ENCODE peak calls at places on chromosome 21, in ten cellular contexts. One of them, this sample, is unnamed.

GRCh38 chr21:18275740-18276139 is 31.1 kb downstream of the CHODL start:
- DNase-seq in HepG2: no peak
- DNase-seq in HL-60: no peak
- DNase-seq in lower leg skin: no peak
- DNase-seq in dorsolateral prefrontal cortex: no peak
- DNase-seq in body of pancreas: no peak
- DNase-seq in AG10803: no peak
- DNase-seq in PC-3: no peak
- DNase-seq in fibroblast of mammary gland: no peak
- DNase-seq in astrocyte of the spinal cord: no peak
- DNase-seq in this sample: no peak

GRCh38 chr21:28436286-28436932 is 556.3 kb downstream of the LTN1 start:
- DNase-seq in body of pancreas: no peak
- DNase-seq in lower leg skin: no peak
- DNase-seq in HepG2: no peak
- DNase-seq in HL-60: no peak
- DNase-seq in fibroblast of mammary gland: peak
- DNase-seq in AG10803: no peak
- DNase-seq in dorsolateral prefrontal cortex: no peak
- DNase-seq in astrocyte of the spinal cord: peak
- DNase-seq in PC-3: peak
- DNase-seq in this sample: peak

GRCh38 chr21:28228624-28228995 is 764.1 kb downstream of the LTN1 start:
- DNase-seq in lower leg skin: no peak
- DNase-seq in fibroblast of mammary gland: no peak
- DNase-seq in body of pancreas: no peak
- DNase-seq in AG10803: no peak
- DNase-seq in dorsolateral prefrontal cortex: no peak
- DNase-seq in HepG2: no peak
- DNase-seq in PC-3: no peak
- DNase-seq in HL-60: no peak
- DNase-seq in astrocyte of the spinal cord: no peak
- DNase-seq in this sample: no peak

GRCh38 chr21:14071902-14072734 is 138.6 kb downstream of the LIPI start:
- DNase-seq in AG10803: no peak
- DNase-seq in HepG2: no peak
- DNase-seq in PC-3: no peak
- DNase-seq in astrocyte of the spinal cord: no peak
- DNase-seq in HL-60: no peak
- DNase-seq in lower leg skin: no peak
- DNase-seq in fibroblast of mammary gland: no peak
- DNase-seq in dorsolateral prefrontal cortex: no peak
- DNase-seq in body of pancreas: no peak
- DNase-seq in this sample: no peak

GRCh38 chr21:26554365-26554764 is 18.7 kb downstream of the CYYR1 start:
- DNase-seq in dorsolateral prefrontal cortex: no peak
- DNase-seq in PC-3: no peak
- DNase-seq in body of pancreas: peak
- DNase-seq in fibroblast of mammary gland: no peak
- DNase-seq in HL-60: no peak
- DNase-seq in astrocyte of the spinal cord: no peak
- DNase-seq in lower leg skin: no peak
- DNase-seq in HepG2: no peak
- DNase-seq in AG10803: no peak
- DNase-seq in this sample: no peak

GRCh38 chr21:29196021-29196663 is 65.7 kb downstream of the MAP3K7CL start:
- DNase-seq in PC-3: peak
- DNase-seq in fibroblast of mammary gland: peak
- DNase-seq in AG10803: peak
- DNase-seq in HepG2: peak
- DNase-seq in HL-60: peak
- DNase-seq in astrocyte of the spinal cord: peak
- DNase-seq in body of pancreas: peak
- DNase-seq in lower leg skin: peak
- DNase-seq in dorsolateral prefrontal cortex: no peak
- DNase-seq in this sample: peak

GRCh38 chr21:17537299-17537698 is 24.5 kb downstream of the CXADR start:
- DNase-seq in HL-60: no peak
- DNase-seq in HepG2: no peak
- DNase-seq in PC-3: peak
- DNase-seq in AG10803: no peak
- DNase-seq in dorsolateral prefrontal cortex: no peak
- DNase-seq in astrocyte of the spinal cord: no peak
- DNase-seq in body of pancreas: no peak
- DNase-seq in fibroblast of mammary gland: no peak
- DNase-seq in lower leg skin: no peak
- DNase-seq in this sample: no peak

GRCh38 chr21:28540514-28540913 is 452.2 kb downstream of the LTN1 start:
- DNase-seq in body of pancreas: no peak
- DNase-seq in fibroblast of mammary gland: peak
- DNase-seq in PC-3: peak
- DNase-seq in lower leg skin: no peak
- DNase-seq in dorsolateral prefrontal cortex: no peak
- DNase-seq in HepG2: no peak
- DNase-seq in HL-60: no peak
- DNase-seq in AG10803: peak
- DNase-seq in astrocyte of the spinal cord: peak
- DNase-seq in this sample: no peak

GRCh38 chr21:33099131-33099530 is 29.2 kb downstream of the OLIG1 start:
- DNase-seq in HepG2: no peak
- DNase-seq in lower leg skin: no peak
- DNase-seq in PC-3: no peak
- DNase-seq in astrocyte of the spinal cord: no peak
- DNase-seq in HL-60: no peak
- DNase-seq in fibroblast of mammary gland: no peak
- DNase-seq in AG10803: no peak
- DNase-seq in body of pancreas: no peak
- DNase-seq in dorsolateral prefrontal cortex: no peak
- DNase-seq in this sample: no peak

GRCh38 chr21:37098756-37099155 is 25.7 kb downstream of the TTC3 start:
- DNase-seq in dorsolateral prefrontal cortex: no peak
- DNase-seq in lower leg skin: no peak
- DNase-seq in fibroblast of mammary gland: no peak
- DNase-seq in HL-60: no peak
- DNase-seq in body of pancreas: no peak
- DNase-seq in PC-3: no peak
- DNase-seq in astrocyte of the spinal cord: no peak
- DNase-seq in HepG2: no peak
- DNase-seq in AG10803: no peak
- DNase-seq in this sample: no peak

GRCh38 chr21:37088196-37088595 is 15.1 kb downstream of the TTC3 start:
- DNase-seq in dorsolateral prefrontal cortex: no peak
- DNase-seq in lower leg skin: no peak
- DNase-seq in body of pancreas: no peak
- DNase-seq in fibroblast of mammary gland: peak
- DNase-seq in astrocyte of the spinal cord: no peak
- DNase-seq in HepG2: no peak
- DNase-seq in PC-3: no peak
- DNase-seq in AG10803: peak
- DNase-seq in HL-60: peak
- DNase-seq in this sample: no peak

GRCh38 chr21:37095821-37096220 is 22.8 kb downstream of the TTC3 start:
- DNase-seq in lower leg skin: no peak
- DNase-seq in AG10803: no peak
- DNase-seq in body of pancreas: no peak
- DNase-seq in HepG2: no peak
- DNase-seq in HL-60: no peak
- DNase-seq in fibroblast of mammary gland: no peak
- DNase-seq in astrocyte of the spinal cord: no peak
- DNase-seq in PC-3: no peak
- DNase-seq in dorsolateral prefrontal cortex: no peak
- DNase-seq in this sample: no peak

GRCh38 chr21:37093977-37094376 is 20.9 kb downstream of the TTC3 start:
- DNase-seq in HepG2: no peak
- DNase-seq in HL-60: no peak
- DNase-seq in AG10803: no peak
- DNase-seq in fibroblast of mammary gland: no peak
- DNase-seq in body of pancreas: no peak
- DNase-seq in astrocyte of the spinal cord: no peak
- DNase-seq in PC-3: no peak
- DNase-seq in dorsolateral prefrontal cortex: no peak
- DNase-seq in lower leg skin: no peak
- DNase-seq in this sample: no peak
- H3K4me3 ChIP-seq in HepG2: no peak
- H3K4me3 ChIP-seq in HL-60: no peak
- H3K4me3 ChIP-seq in AG10803: no peak
- H3K4me3 ChIP-seq in fibroblast of mammary gland: no peak
- H3K4me3 ChIP-seq in body of pancreas: no peak
- H3K4me3 ChIP-seq in astrocyte of the spinal cord: no peak
- H3K4me3 ChIP-seq in PC-3: no peak
- H3K4me3 ChIP-seq in dorsolateral prefrontal cortex: no peak
- H3K4me3 ChIP-seq in lower leg skin: no peak
- H3K4me3 ChIP-seq in this sample: no peak

DNA sequence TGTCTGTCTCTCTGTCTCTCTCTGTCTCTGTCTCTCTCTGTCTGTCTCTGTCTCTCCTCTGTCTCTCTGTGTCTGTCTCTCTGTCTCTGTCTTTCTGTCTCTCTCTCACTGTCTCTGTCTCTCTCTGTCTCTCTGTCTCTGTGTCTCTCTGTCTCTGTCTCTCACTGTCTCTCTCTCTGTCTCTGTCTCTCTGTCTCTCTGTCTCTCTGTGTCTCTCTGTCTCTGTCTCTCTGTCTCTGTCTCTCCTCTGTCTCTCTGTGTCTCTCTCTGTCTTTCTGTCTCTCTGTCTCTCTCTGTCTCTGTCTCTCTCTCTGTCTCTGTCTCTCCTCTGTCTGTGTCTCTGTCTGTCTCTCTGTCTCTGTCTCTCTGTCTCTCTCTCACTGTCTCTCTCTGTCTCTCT is 873 bp upstream of the COL6A1 start:
- DNase-seq in body of pancreas: no peak
- DNase-seq in HepG2: no peak
- DNase-seq in fibroblast of mammary gland: no peak
- DNase-seq in dorsolateral prefrontal cortex: no peak
- DNase-seq in astrocyte of the spinal cord: no peak
- DNase-seq in HL-60: no peak
- DNase-seq in lower leg skin: no peak
- DNase-seq in PC-3: no peak
- DNase-seq in AG10803: no peak
- DNase-seq in this sample: no peak
- H3K4me3 ChIP-seq in body of pancreas: no peak
- H3K4me3 ChIP-seq in HepG2: no peak
- H3K4me3 ChIP-seq in fibroblast of mammary gland: peak
- H3K4me3 ChIP-seq in dorsolateral prefrontal cortex: peak
- H3K4me3 ChIP-seq in astrocyte of the spinal cord: peak
- H3K4me3 ChIP-seq in HL-60: no peak
- H3K4me3 ChIP-seq in lower leg skin: no peak
- H3K4me3 ChIP-seq in PC-3: peak
- H3K4me3 ChIP-seq in AG10803: peak
- H3K4me3 ChIP-seq in this sample: no peak

GRCh38 chr21:44710756-44711326 is 531 bp downstream of the TSPEAR start:
- DNase-seq in HepG2: no peak
- DNase-seq in astrocyte of the spinal cord: no peak
- DNase-seq in lower leg skin: no peak
- DNase-seq in AG10803: no peak
- DNase-seq in PC-3: no peak
- DNase-seq in body of pancreas: no peak
- DNase-seq in HL-60: no peak
- DNase-seq in fibroblast of mammary gland: no peak
- DNase-seq in dorsolateral prefrontal cortex: no peak
- DNase-seq in this sample: no peak

GRCh38 chr21:44708866-44709425 is 2.4 kb downstream of the TSPEAR start:
- DNase-seq in lower leg skin: no peak
- DNase-seq in fibroblast of mammary gland: no peak
- DNase-seq in body of pancreas: no peak
- DNase-seq in AG10803: no peak
- DNase-seq in astrocyte of the spinal cord: no peak
- DNase-seq in PC-3: no peak
- DNase-seq in HepG2: no peak
- DNase-seq in dorsolateral prefrontal cortex: no peak
- DNase-seq in HL-60: no peak
- DNase-seq in this sample: no peak

GRCh38 chr21:44711327-44712202 is at the start of gene TSPEAR:
- DNase-seq in astrocyte of the spinal cord: no peak
- DNase-seq in dorsolateral prefrontal cortex: peak
- DNase-seq in body of pancreas: no peak
- DNase-seq in lower leg skin: no peak
- DNase-seq in HepG2: no peak
- DNase-seq in PC-3: no peak
- DNase-seq in fibroblast of mammary gland: no peak
- DNase-seq in HL-60: no peak
- DNase-seq in AG10803: no peak
- DNase-seq in this sample: no peak

GRCh38 chr21:44709426-44710293 is 1.7 kb downstream of the TSPEAR start:
- DNase-seq in astrocyte of the spinal cord: no peak
- DNase-seq in lower leg skin: peak
- DNase-seq in AG10803: no peak
- DNase-seq in body of pancreas: no peak
- DNase-seq in PC-3: peak
- DNase-seq in HepG2: no peak
- DNase-seq in dorsolateral prefrontal cortex: no peak
- DNase-seq in fibroblast of mammary gland: no peak
- DNase-seq in HL-60: no peak
- DNase-seq in this sample: no peak

DNA sequence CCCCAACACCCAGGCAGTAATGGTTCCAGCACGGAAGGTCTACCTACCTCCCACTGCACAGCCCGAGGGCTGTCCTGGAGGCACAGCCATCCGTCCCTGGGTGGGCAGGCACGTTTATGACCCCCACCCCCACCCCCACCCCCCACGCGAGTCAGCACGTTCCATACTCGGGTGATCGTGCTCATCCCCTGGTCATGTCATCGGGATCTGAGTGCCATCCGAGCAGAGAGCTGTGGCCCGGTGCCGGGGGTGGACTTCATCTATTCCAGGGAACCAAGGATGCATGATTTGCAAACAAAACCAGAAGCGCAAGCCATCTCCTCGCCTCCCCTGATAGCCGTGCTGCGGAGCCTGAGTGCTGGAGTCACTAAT is 1.1 kb downstream of the TSPEAR start:
- DNase-seq in astrocyte of the spinal cord: no peak
- DNase-seq in dorsolateral prefrontal cortex: no peak
- DNase-seq in HL-60: no peak
- DNase-seq in PC-3: no peak
- DNase-seq in AG10803: no peak
- DNase-seq in fibroblast of mammary gland: no peak
- DNase-seq in HepG2: no peak
- DNase-seq in lower leg skin: no peak
- DNase-seq in body of pancreas: no peak
- DNase-seq in this sample: no peak
- H3K4me3 ChIP-seq in astrocyte of the spinal cord: no peak
- H3K4me3 ChIP-seq in dorsolateral prefrontal cortex: no peak
- H3K4me3 ChIP-seq in HL-60: no peak
- H3K4me3 ChIP-seq in PC-3: peak
- H3K4me3 ChIP-seq in AG10803: no peak
- H3K4me3 ChIP-seq in fibroblast of mammary gland: no peak
- H3K4me3 ChIP-seq in HepG2: no peak
- H3K4me3 ChIP-seq in lower leg skin: no peak
- H3K4me3 ChIP-seq in body of pancreas: no peak
- H3K4me3 ChIP-seq in this sample: no peak

DNA sequence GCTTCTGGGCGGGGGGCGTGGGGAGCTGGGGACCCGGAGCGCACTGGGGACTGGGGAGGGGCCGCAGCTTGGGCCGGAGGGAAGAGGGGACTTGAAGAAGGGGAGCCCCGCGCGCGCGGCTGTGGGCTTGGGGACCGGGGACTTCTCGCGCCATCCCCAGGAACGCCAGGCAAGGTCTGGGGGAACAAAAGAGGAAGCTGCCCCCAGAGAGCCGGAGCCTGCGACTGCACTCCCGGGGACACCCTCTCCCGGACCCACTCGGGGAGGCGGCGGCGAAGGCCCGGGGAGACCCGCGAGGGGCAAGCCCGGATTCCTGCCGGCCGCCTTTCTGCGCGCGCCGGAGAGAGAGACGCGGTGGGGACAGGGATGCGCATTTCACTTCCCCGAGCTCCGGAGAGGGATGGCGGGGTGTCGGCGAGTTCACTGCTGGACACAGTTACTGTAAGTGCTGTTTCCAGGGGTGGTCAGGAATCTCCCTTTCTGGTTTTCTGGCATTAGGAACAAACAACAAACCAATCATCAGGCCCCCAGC is 732 bp downstream of the ABCG1 start:
- DNase-seq in PC-3: no peak
- DNase-seq in astrocyte of the spinal cord: no peak
- DNase-seq in fibroblast of mammary gland: no peak
- DNase-seq in dorsolateral prefrontal cortex: no peak
- DNase-seq in lower leg skin: no peak
- DNase-seq in AG10803: no peak
- DNase-seq in body of pancreas: no peak
- DNase-seq in HepG2: no peak
- DNase-seq in HL-60: no peak
- DNase-seq in this sample: no peak
- H3K4me3 ChIP-seq in PC-3: peak
- H3K4me3 ChIP-seq in astrocyte of the spinal cord: peak
- H3K4me3 ChIP-seq in fibroblast of mammary gland: no peak
- H3K4me3 ChIP-seq in dorsolateral prefrontal cortex: peak
- H3K4me3 ChIP-seq in lower leg skin: peak
- H3K4me3 ChIP-seq in AG10803: peak
- H3K4me3 ChIP-seq in body of pancreas: no peak
- H3K4me3 ChIP-seq in HepG2: no peak
- H3K4me3 ChIP-seq in HL-60: peak
- H3K4me3 ChIP-seq in this sample: peak

This sample was measured in kidney epithelial cell.